ENCODE peak calls at places on chromosome 18, in eight cellular contexts. H is epithelial cell of proximal tubule, P is coronary artery, O is stomach, R is H7, G is ovary, F is Peyer's patch, C is GM23248. A is an unnamed sample.

GRCh38 chr18:3449702-3450357 is at the start of gene TGIF1:
- DNase-seq in H (no peak), P (peak), O (peak), R (peak), G (peak), F (peak), C (peak), A (no peak)

GRCh38 chr18:7272268-7273049 is 41.6 kb downstream of the LRRC30 start:
- DNase-seq in H (peak), P (no peak), O (peak), R (peak), G (peak), F (peak), C (peak), A (peak)

GRCh38 chr18:40133253-40133652 is 1821.8 kb upstream of the PIK3C3 start:
- DNase-seq in H (peak), P (no peak), O (no peak), R (no peak), G (no peak), F (no peak), C (no peak), A (no peak)

GRCh38 chr18:48166971-48167370 is 236.5 kb upstream of the SMAD2 start:
- DNase-seq in H (no peak), P (no peak), O (peak), R (no peak), G (peak), F (peak), C (no peak), A (no peak)

GRCh38 chr18:23547306-23547705 is 39.0 kb downstream of the NPC1 start:
- DNase-seq in H (no peak), P (no peak), O (no peak), R (no peak), G (no peak), F (no peak), C (no peak), A (no peak)

GRCh38 chr18:44627245-44627644 is 53.4 kb upstream of the SETBP1 start:
- DNase-seq in H (no peak), P (no peak), O (no peak), R (no peak), G (no peak), F (no peak), C (peak), A (no peak)

GRCh38 chr18:48583568-48583967 is 44.7 kb downstream of the CTIF start:
- DNase-seq in H (no peak), P (no peak), O (no peak), R (no peak), G (no peak), F (no peak), C (peak), A (no peak)

GRCh38 chr18:3653859-3654441 is 204.0 kb downstream of the TGIF1 start:
- DNase-seq in H (no peak), P (no peak), O (no peak), R (no peak), G (no peak), F (no peak), C (no peak), A (no peak)

GRCh38 chr18:49207373-49207772 is 253.1 kb downstream of the DYM start:
- DNase-seq in H (peak), P (no peak), O (no peak), R (no peak), G (no peak), F (no peak), C (peak), A (no peak)

GRCh38 chr18:21167641-21168372 is 56.2 kb upstream of the ROCK1 start:
- DNase-seq in H (no peak), P (no peak), O (peak), R (peak), G (no peak), F (no peak), C (no peak), A (no peak)

GRCh38 chr18:26406294-26406693 is 142.1 kb downstream of the KCTD1 start:
- DNase-seq in H (no peak), P (no peak), O (no peak), R (no peak), G (no peak), F (no peak), C (no peak), A (no peak)

GRCh38 chr18:22552254-22552653 is 134.5 kb upstream of the CTAGE1 start:
- DNase-seq in H (no peak), P (no peak), O (no peak), R (no peak), G (no peak), F (no peak), C (peak), A (no peak)

GRCh38 chr18:59123588-59124369 is 15.9 kb upstream of the SEC11C start:
- DNase-seq in H (peak), P (no peak), O (no peak), R (no peak), G (no peak), F (no peak), C (peak), A (peak)

GRCh38 chr18:57497372-57498294 is 62.5 kb downstream of the ONECUT2 start:
- DNase-seq in H (no peak), P (no peak), O (no peak), R (no peak), G (no peak), F (no peak), C (peak), A (no peak)

GRCh38 chr18:13914756-13915155 is 580 bp downstream of the MC2R start:
- DNase-seq in H (no peak), P (no peak), O (no peak), R (no peak), G (no peak), F (no peak), C (no peak), A (no peak)
- H3K4me3 ChIP-seq in H (no peak), P (no peak), O (no peak), R (no peak), G (no peak), F (no peak), C (no peak), A (no peak)

DNA sequence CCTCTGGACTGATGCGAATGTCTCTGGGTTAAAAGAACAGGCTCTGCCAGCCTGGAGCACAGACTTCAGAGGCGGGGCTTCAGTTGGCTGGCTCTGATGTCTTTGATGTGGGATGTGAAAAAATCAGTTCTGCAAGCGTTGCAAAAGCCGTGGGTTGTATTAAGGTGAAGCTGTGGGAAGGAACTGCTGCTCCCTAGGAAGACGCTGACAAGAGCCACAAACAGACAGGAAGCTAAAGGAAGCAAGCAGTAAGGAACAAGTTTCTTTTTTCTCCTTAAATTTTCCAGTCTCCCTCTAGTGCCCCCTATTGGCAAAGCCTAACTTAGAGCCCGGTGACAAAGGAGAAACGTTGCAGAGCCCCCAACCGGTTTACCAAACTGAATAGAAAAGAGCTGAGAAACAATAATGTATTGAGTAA is 239.0 kb downstream of the CCDC178 start:
- DNase-seq in H (no peak), P (no peak), O (no peak), R (peak), G (peak), F (no peak), C (peak), A (no peak)
- H3K4me3 ChIP-seq in H (peak), P (no peak), O (no peak), R (no peak), G (no peak), F (no peak), C (no peak), A (no peak)

GRCh38 chr18:24818451-24818850 is 358.0 kb downstream of the HRH4 start:
- DNase-seq in H (no peak), P (no peak), O (no peak), R (no peak), G (no peak), F (no peak), C (no peak), A (no peak)
- H3K4me3 ChIP-seq in H (no peak), P (no peak), O (no peak), R (no peak), G (no peak), F (no peak), C (no peak), A (no peak)

GRCh38 chr18:79949571-79950439 is 1.6 kb downstream of the SLC66A2 start:
- DNase-seq in H (no peak), P (peak), O (peak), R (no peak), G (peak), F (peak), C (peak), A (no peak)
- H3K4me3 ChIP-seq in H (peak), P (peak), O (peak), R (no peak), G (peak), F (peak), C (peak), A (peak)

GRCh38 chr18:9609190-9609589 is 5.2 kb downstream of the PPP4R1 start:
- DNase-seq in H (no peak), P (no peak), O (no peak), R (no peak), G (no peak), F (no peak), C (no peak), A (no peak)
- H3K4me3 ChIP-seq in H (no peak), P (no peak), O (no peak), R (no peak), G (no peak), F (no peak), C (no peak), A (no peak)

GRCh38 chr18:77763530-77763929 is 513.9 kb downstream of the GALR1 start:
- DNase-seq in H (no peak), P (no peak), O (no peak), R (no peak), G (no peak), F (no peak), C (no peak), A (no peak)
- H3K4me3 ChIP-seq in H (no peak), P (no peak), O (no peak), R (no peak), G (no peak), F (no peak), C (no peak), A (no peak)

GRCh38 chr18:8948471-8949149 is 153.9 kb upstream of the NDUFV2 start:
- DNase-seq in H (peak), P (no peak), O (no peak), R (no peak), G (no peak), F (no peak), C (peak), A (peak)
- H3K4me3 ChIP-seq in H (no peak), P (no peak), O (no peak), R (no peak), G (no peak), F (no peak), C (peak), A (peak)

DNA sequence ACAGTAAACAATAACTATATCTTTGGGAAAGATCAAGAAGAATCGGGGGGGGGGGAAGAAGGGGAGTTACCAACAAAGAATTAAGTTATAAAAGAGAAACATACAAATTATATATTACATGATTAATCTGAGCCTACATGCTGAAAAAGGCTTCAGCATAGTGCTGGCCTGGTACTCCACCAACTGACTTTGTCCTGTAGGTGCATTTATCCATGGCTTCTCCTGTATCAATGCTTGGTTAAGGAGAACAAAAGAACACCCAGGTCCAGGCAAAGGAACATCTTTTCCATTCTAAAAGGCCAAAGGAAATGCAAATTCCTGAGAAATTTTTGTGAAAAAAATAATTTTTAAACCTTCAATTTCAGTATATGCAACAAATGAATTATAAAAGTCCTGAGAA is 24.2 kb downstream of the RPRD1A start:
- DNase-seq in H (no peak), P (no peak), O (no peak), R (no peak), G (no peak), F (no peak), C (no peak), A (no peak)
- H3K4me3 ChIP-seq in H (no peak), P (no peak), O (no peak), R (no peak), G (no peak), F (no peak), C (no peak), A (no peak)